ENCODE peak calls at places on chromosomes 5 and 9, in ten cellular contexts. One of them, this sample, is unnamed.

GRCh38 chr9:129317179-129318011 is 139.3 kb upstream of the IER5L start:
- DNase-seq in HCT116: no peak
- DNase-seq in GM12878: no peak
- DNase-seq in H1: peak
- DNase-seq in HepG2: peak
- DNase-seq in endothelial cell of umbilical vein: no peak
- DNase-seq in stomach: no peak
- DNase-seq in prostate gland: no peak
- DNase-seq in esophagus muscularis mucosa: no peak
- DNase-seq in transverse colon: no peak
- DNase-seq in this sample: no peak

GRCh38 chr5:141517902-141518610 is 29.2 kb downstream of the PCDHGC5 start:
- DNase-seq in HCT116: no peak
- DNase-seq in GM12878: no peak
- DNase-seq in H1: no peak
- DNase-seq in HepG2: no peak
- DNase-seq in endothelial cell of umbilical vein: no peak
- DNase-seq in stomach: no peak
- DNase-seq in prostate gland: no peak
- DNase-seq in esophagus muscularis mucosa: no peak
- DNase-seq in transverse colon: no peak
- DNase-seq in this sample: no peak

GRCh38 chr9:13139641-13140171 is 139.8 kb downstream of the MPDZ start:
- DNase-seq in HCT116: no peak
- DNase-seq in GM12878: no peak
- DNase-seq in H1: no peak
- DNase-seq in HepG2: peak
- DNase-seq in endothelial cell of umbilical vein: peak
- DNase-seq in stomach: no peak
- DNase-seq in prostate gland: no peak
- DNase-seq in esophagus muscularis mucosa: no peak
- DNase-seq in transverse colon: no peak
- DNase-seq in this sample: no peak

GRCh38 chr5:122400961-122401360 is 88.9 kb downstream of the SNCAIP start:
- DNase-seq in HCT116: no peak
- DNase-seq in GM12878: no peak
- DNase-seq in H1: no peak
- DNase-seq in HepG2: no peak
- DNase-seq in endothelial cell of umbilical vein: no peak
- DNase-seq in stomach: no peak
- DNase-seq in prostate gland: no peak
- DNase-seq in esophagus muscularis mucosa: no peak
- DNase-seq in transverse colon: no peak
- DNase-seq in this sample: no peak

GRCh38 chr5:62982348-62982747 is 403.7 kb downstream of the LRRC70 start:
- DNase-seq in HCT116: no peak
- DNase-seq in GM12878: no peak
- DNase-seq in H1: no peak
- DNase-seq in HepG2: no peak
- DNase-seq in endothelial cell of umbilical vein: no peak
- DNase-seq in stomach: no peak
- DNase-seq in prostate gland: no peak
- DNase-seq in esophagus muscularis mucosa: no peak
- DNase-seq in transverse colon: no peak
- DNase-seq in this sample: no peak

GRCh38 chr9:130239741-130240241 is 25.8 kb upstream of the HMCN2 start:
- DNase-seq in HCT116: no peak
- DNase-seq in GM12878: peak
- DNase-seq in H1: no peak
- DNase-seq in HepG2: no peak
- DNase-seq in endothelial cell of umbilical vein: no peak
- DNase-seq in stomach: no peak
- DNase-seq in prostate gland: no peak
- DNase-seq in esophagus muscularis mucosa: no peak
- DNase-seq in transverse colon: no peak
- DNase-seq in this sample: no peak

GRCh38 chr5:77558266-77558665 is 66.2 kb upstream of the WDR41 start:
- DNase-seq in HCT116: no peak
- DNase-seq in GM12878: no peak
- DNase-seq in H1: no peak
- DNase-seq in HepG2: no peak
- DNase-seq in endothelial cell of umbilical vein: no peak
- DNase-seq in stomach: no peak
- DNase-seq in prostate gland: no peak
- DNase-seq in esophagus muscularis mucosa: no peak
- DNase-seq in transverse colon: no peak
- DNase-seq in this sample: no peak

GRCh38 chr9:20570756-20571155 is 51.5 kb downstream of the MLLT3 start:
- DNase-seq in HCT116: no peak
- DNase-seq in GM12878: no peak
- DNase-seq in H1: no peak
- DNase-seq in HepG2: peak
- DNase-seq in endothelial cell of umbilical vein: peak
- DNase-seq in stomach: no peak
- DNase-seq in prostate gland: no peak
- DNase-seq in esophagus muscularis mucosa: no peak
- DNase-seq in transverse colon: no peak
- DNase-seq in this sample: no peak

GRCh38 chr5:15598294-15598902 is 98.4 kb downstream of the FBXL7 start:
- DNase-seq in HCT116: no peak
- DNase-seq in GM12878: no peak
- DNase-seq in H1: peak
- DNase-seq in HepG2: peak
- DNase-seq in endothelial cell of umbilical vein: no peak
- DNase-seq in stomach: no peak
- DNase-seq in prostate gland: no peak
- DNase-seq in esophagus muscularis mucosa: no peak
- DNase-seq in transverse colon: no peak
- DNase-seq in this sample: no peak

GRCh38 chr9:88023001-88023400 is 48.7 kb upstream of the CDK20 start:
- DNase-seq in HCT116: no peak
- DNase-seq in GM12878: no peak
- DNase-seq in H1: no peak
- DNase-seq in HepG2: no peak
- DNase-seq in endothelial cell of umbilical vein: no peak
- DNase-seq in stomach: no peak
- DNase-seq in prostate gland: no peak
- DNase-seq in esophagus muscularis mucosa: no peak
- DNase-seq in transverse colon: no peak
- DNase-seq in this sample: no peak

GRCh38 chr9:34684145-34684544 is 6.9 kb downstream of the CCL19 start:
- DNase-seq in HCT116: no peak
- DNase-seq in GM12878: no peak
- DNase-seq in H1: no peak
- DNase-seq in HepG2: no peak
- DNase-seq in endothelial cell of umbilical vein: no peak
- DNase-seq in stomach: no peak
- DNase-seq in prostate gland: no peak
- DNase-seq in esophagus muscularis mucosa: no peak
- DNase-seq in transverse colon: no peak
- DNase-seq in this sample: no peak

GRCh38 chr5:158886086-158886485 is 213.6 kb downstream of the EBF1 start:
- DNase-seq in HCT116: no peak
- DNase-seq in GM12878: no peak
- DNase-seq in H1: no peak
- DNase-seq in HepG2: no peak
- DNase-seq in endothelial cell of umbilical vein: no peak
- DNase-seq in stomach: no peak
- DNase-seq in prostate gland: no peak
- DNase-seq in esophagus muscularis mucosa: no peak
- DNase-seq in transverse colon: no peak
- DNase-seq in this sample: no peak

GRCh38 chr5:158883502-158883901 is 216.2 kb downstream of the EBF1 start:
- DNase-seq in HCT116: no peak
- DNase-seq in GM12878: no peak
- DNase-seq in H1: no peak
- DNase-seq in HepG2: no peak
- DNase-seq in endothelial cell of umbilical vein: no peak
- DNase-seq in stomach: no peak
- DNase-seq in prostate gland: no peak
- DNase-seq in esophagus muscularis mucosa: no peak
- DNase-seq in transverse colon: no peak
- DNase-seq in this sample: no peak

GRCh38 chr5:158889007-158889406 is 210.7 kb downstream of the EBF1 start:
- DNase-seq in HCT116: no peak
- DNase-seq in GM12878: no peak
- DNase-seq in H1: no peak
- DNase-seq in HepG2: no peak
- DNase-seq in endothelial cell of umbilical vein: no peak
- DNase-seq in stomach: no peak
- DNase-seq in prostate gland: no peak
- DNase-seq in esophagus muscularis mucosa: no peak
- DNase-seq in transverse colon: no peak
- DNase-seq in this sample: no peak

GRCh38 chr5:158884827-158885512 is 214.7 kb downstream of the EBF1 start:
- DNase-seq in HCT116: no peak
- DNase-seq in GM12878: no peak
- DNase-seq in H1: no peak
- DNase-seq in HepG2: no peak
- DNase-seq in endothelial cell of umbilical vein: no peak
- DNase-seq in stomach: no peak
- DNase-seq in prostate gland: no peak
- DNase-seq in esophagus muscularis mucosa: no peak
- DNase-seq in transverse colon: no peak
- DNase-seq in this sample: no peak

GRCh38 chr5:158886957-158887356 is 212.8 kb downstream of the EBF1 start:
- DNase-seq in HCT116: no peak
- DNase-seq in GM12878: no peak
- DNase-seq in H1: no peak
- DNase-seq in HepG2: no peak
- DNase-seq in endothelial cell of umbilical vein: no peak
- DNase-seq in stomach: no peak
- DNase-seq in prostate gland: no peak
- DNase-seq in esophagus muscularis mucosa: no peak
- DNase-seq in transverse colon: no peak
- DNase-seq in this sample: no peak
- TF ChIP-seq POLR2AphosphoS5 in HCT116: no peak
- TF ChIP-seq POLR2AphosphoS5 in GM12878: no peak
- TF ChIP-seq POLR2AphosphoS5 in H1: no peak
- TF ChIP-seq POLR2AphosphoS5 in HepG2: no peak
- TF ChIP-seq POLR2AphosphoS5 in endothelial cell of umbilical vein: no peak
- TF ChIP-seq POLR2AphosphoS5 in stomach: no peak
- TF ChIP-seq POLR2AphosphoS5 in prostate gland: no peak
- TF ChIP-seq POLR2AphosphoS5 in esophagus muscularis mucosa: no peak
- TF ChIP-seq POLR2AphosphoS5 in transverse colon: no peak
- TF ChIP-seq POLR2AphosphoS5 in this sample: no peak

GRCh38 chr9:28365020-28365640 is 791.8 kb upstream of the C9orf72 start:
- DNase-seq in HCT116: no peak
- DNase-seq in GM12878: no peak
- DNase-seq in H1: peak
- DNase-seq in HepG2: no peak
- DNase-seq in endothelial cell of umbilical vein: no peak
- DNase-seq in stomach: no peak
- DNase-seq in prostate gland: no peak
- DNase-seq in esophagus muscularis mucosa: no peak
- DNase-seq in transverse colon: no peak
- DNase-seq in this sample: no peak
- TF ChIP-seq POLR2A in HCT116: no peak
- TF ChIP-seq POLR2A in GM12878: no peak
- TF ChIP-seq POLR2A in H1: no peak
- TF ChIP-seq POLR2A in HepG2: no peak
- TF ChIP-seq POLR2A in endothelial cell of umbilical vein: no peak
- TF ChIP-seq POLR2A in stomach: no peak
- TF ChIP-seq POLR2A in prostate gland: no peak
- TF ChIP-seq POLR2A in esophagus muscularis mucosa: no peak
- TF ChIP-seq POLR2A in transverse colon: no peak
- TF ChIP-seq POLR2A in this sample: no peak

GRCh38 chr5:132389453-132390286 is 20.2 kb downstream of the SLC22A5 start:
- DNase-seq in HCT116: peak
- DNase-seq in GM12878: no peak
- DNase-seq in H1: no peak
- DNase-seq in HepG2: no peak
- DNase-seq in endothelial cell of umbilical vein: peak
- DNase-seq in stomach: peak
- DNase-seq in prostate gland: no peak
- DNase-seq in esophagus muscularis mucosa: peak
- DNase-seq in transverse colon: peak
- DNase-seq in this sample: no peak

GRCh38 chr5:132386644-132387286 is 17.3 kb downstream of the SLC22A5 start:
- DNase-seq in HCT116: peak
- DNase-seq in GM12878: peak
- DNase-seq in H1: peak
- DNase-seq in HepG2: peak
- DNase-seq in endothelial cell of umbilical vein: peak
- DNase-seq in stomach: peak
- DNase-seq in prostate gland: peak
- DNase-seq in esophagus muscularis mucosa: no peak
- DNase-seq in transverse colon: peak
- DNase-seq in this sample: peak

GRCh38 chr5:132389051-132389331 is 19.5 kb downstream of the SLC22A5 start:
- DNase-seq in HCT116: no peak
- DNase-seq in GM12878: no peak
- DNase-seq in H1: no peak
- DNase-seq in HepG2: no peak
- DNase-seq in endothelial cell of umbilical vein: no peak
- DNase-seq in stomach: no peak
- DNase-seq in prostate gland: no peak
- DNase-seq in esophagus muscularis mucosa: no peak
- DNase-seq in transverse colon: no peak
- DNase-seq in this sample: no peak

GRCh38 chr5:132388244-132389050 is 18.9 kb downstream of the SLC22A5 start:
- DNase-seq in HCT116: no peak
- DNase-seq in GM12878: no peak
- DNase-seq in H1: no peak
- DNase-seq in HepG2: no peak
- DNase-seq in endothelial cell of umbilical vein: peak
- DNase-seq in stomach: no peak
- DNase-seq in prostate gland: no peak
- DNase-seq in esophagus muscularis mucosa: peak
- DNase-seq in transverse colon: peak
- DNase-seq in this sample: no peak

GRCh38 chr5:132387649-132388117 is 18.2 kb downstream of the SLC22A5 start:
- DNase-seq in HCT116: peak
- DNase-seq in GM12878: no peak
- DNase-seq in H1: no peak
- DNase-seq in HepG2: no peak
- DNase-seq in endothelial cell of umbilical vein: peak
- DNase-seq in stomach: peak
- DNase-seq in prostate gland: peak
- DNase-seq in esophagus muscularis mucosa: no peak
- DNase-seq in transverse colon: peak
- DNase-seq in this sample: no peak
- TF ChIP-seq POLR2AphosphoS5 in HCT116: peak
- TF ChIP-seq POLR2AphosphoS5 in GM12878: no peak
- TF ChIP-seq POLR2AphosphoS5 in H1: no peak
- TF ChIP-seq POLR2AphosphoS5 in HepG2: no peak
- TF ChIP-seq POLR2AphosphoS5 in endothelial cell of umbilical vein: peak
- TF ChIP-seq POLR2AphosphoS5 in stomach: peak
- TF ChIP-seq POLR2AphosphoS5 in prostate gland: peak
- TF ChIP-seq POLR2AphosphoS5 in esophagus muscularis mucosa: peak
- TF ChIP-seq POLR2AphosphoS5 in transverse colon: peak
- TF ChIP-seq POLR2AphosphoS5 in this sample: no peak

DNA sequence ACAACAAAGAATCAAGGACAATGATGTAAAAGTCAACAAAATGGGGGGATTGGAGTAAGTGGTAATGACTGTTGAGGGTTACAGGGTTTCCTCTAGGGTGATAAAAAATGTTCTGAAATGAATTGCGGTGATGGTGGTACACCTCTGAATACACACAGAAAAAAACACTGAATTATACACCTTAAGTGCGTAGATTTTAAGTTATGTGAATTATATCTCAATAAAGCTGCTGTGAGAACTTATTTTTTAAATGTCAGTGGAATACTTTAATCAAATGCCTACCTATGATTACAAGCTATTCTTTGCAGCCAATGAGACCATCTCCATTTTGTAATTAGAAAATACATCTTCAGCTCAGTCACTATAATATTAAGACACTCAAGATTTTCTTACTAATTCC is 53.5 kb downstream of the ZNF608 start:
- DNase-seq in HCT116: no peak
- DNase-seq in GM12878: no peak
- DNase-seq in H1: no peak
- DNase-seq in HepG2: no peak
- DNase-seq in endothelial cell of umbilical vein: no peak
- DNase-seq in stomach: no peak
- DNase-seq in prostate gland: no peak
- DNase-seq in esophagus muscularis mucosa: no peak
- DNase-seq in transverse colon: no peak
- DNase-seq in this sample: no peak
- TF ChIP-seq POLR2A in HCT116: no peak
- TF ChIP-seq POLR2A in GM12878: no peak
- TF ChIP-seq POLR2A in H1: no peak
- TF ChIP-seq POLR2A in HepG2: no peak
- TF ChIP-seq POLR2A in endothelial cell of umbilical vein: no peak
- TF ChIP-seq POLR2A in stomach: no peak
- TF ChIP-seq POLR2A in prostate gland: no peak
- TF ChIP-seq POLR2A in esophagus muscularis mucosa: no peak
- TF ChIP-seq POLR2A in transverse colon: no peak
- TF ChIP-seq POLR2A in this sample: no peak